ENCODE peak calls at places on chromosomes 16 and 17, in five cellular contexts. X is AG04449, J is pancreas, Z is WERI-Rb-1, A is foreskin fibroblast. O is an unnamed sample.

GRCh38 chr16:83968483-83968865 is 430 bp downstream of the NECAB2 start:
- DNase-seq in X (no peak), J (no peak), Z (no peak), A (peak), O (no peak)

GRCh38 chr17:3655766-3656165 is 12.6 kb downstream of the TAX1BP3 start:
- DNase-seq in X (no peak), J (no peak), Z (no peak), A (no peak), O (no peak)

GRCh38 chr17:9444687-9445086 is 130.9 kb downstream of the STX8 start:
- DNase-seq in X (no peak), J (no peak), Z (no peak), A (no peak), O (no peak)

GRCh38 chr16:26993988-26994387 is 72.7 kb upstream of the C16orf82 start:
- DNase-seq in X (no peak), J (no peak), Z (no peak), A (peak), O (no peak)

GRCh38 chr17:50909765-50910661 is 43.9 kb upstream of the TOB1 start:
- DNase-seq in X (no peak), J (peak), Z (no peak), A (no peak), O (no peak)

GRCh38 chr17:15291674-15292361 is 26.7 kb upstream of the PMP22 start:
- DNase-seq in X (no peak), J (no peak), Z (no peak), A (no peak), O (no peak)

GRCh38 chr16:88922114-88922825 is 54.7 kb downstream of the CBFA2T3 start:
- DNase-seq in X (no peak), J (peak), Z (no peak), A (peak), O (no peak)

GRCh38 chr17:82022310-82022980 is at the start of gene CENPX:
- DNase-seq in X (no peak), J (no peak), Z (no peak), A (no peak), O (no peak)

GRCh38 chr16:82293671-82294070 is 123.6 kb upstream of the MPHOSPH6 start:
- DNase-seq in X (no peak), J (no peak), Z (no peak), A (no peak), O (no peak)

GRCh38 chr16:85751665-85752501 is 987 bp upstream of the C16orf74 start:
- DNase-seq in X (no peak), J (peak), Z (no peak), A (peak), O (no peak)

GRCh38 chr16:11682655-11683096 is 14.4 kb downstream of the SNN start:
- DNase-seq in X (peak), J (no peak), Z (no peak), A (peak), O (no peak)

GRCh38 chr17:27236710-27237315 is 57.1 kb upstream of the WSB1 start:
- DNase-seq in X (peak), J (peak), Z (peak), A (peak), O (no peak)

GRCh38 chr16:21263640-21264211 is 14.4 kb downstream of the CRYM start:
- DNase-seq in X (no peak), J (no peak), Z (peak), A (peak), O (peak)

GRCh38 chr17:73800893-73801292 is 156.6 kb upstream of the SDK2 start:
- DNase-seq in X (no peak), J (no peak), Z (no peak), A (no peak), O (no peak)

GRCh38 chr16:87006021-87006420 is 311.2 kb downstream of the C16orf95 start:
- DNase-seq in X (no peak), J (no peak), Z (no peak), A (no peak), O (no peak)

GRCh38 chr17:41907633-41908539 is 10.9 kb downstream of the ACLY start:
- DNase-seq in X (no peak), J (no peak), Z (peak), A (peak), O (no peak)

GRCh38 chr16:65318138-65318537 is 196.3 kb upstream of the CDH11 start:
- DNase-seq in X (no peak), J (no peak), Z (peak), A (peak), O (no peak)

GRCh38 chr16:31214705-31215286 is 877 bp downstream of the TRIM72 start:
- DNase-seq in X (no peak), J (no peak), Z (no peak), A (no peak), O (no peak)

GRCh38 chr16:85028638-85029412 is 1.2 kb downstream of the KIAA0513 start:
- DNase-seq in X (no peak), J (peak), Z (no peak), A (peak), O (no peak)

GRCh38 chr17:73191443-73192218 is 1.2 kb upstream of the COG1 start:
- DNase-seq in X (no peak), J (peak), Z (peak), A (peak), O (peak)

GRCh38 chr17:81515530-81516041 is 3.0 kb upstream of the ACTG1 start:
- DNase-seq in X (no peak), J (peak), Z (peak), A (no peak), O (no peak)

GRCh38 chr16:77805403-77805802 is 17.0 kb downstream of the VAT1L start:
- DNase-seq in X (no peak), J (no peak), Z (no peak), A (no peak), O (peak)

GRCh38 chr17:54117452-54117851 is 294.7 kb downstream of the KIF2B start:
- DNase-seq in X (no peak), J (no peak), Z (no peak), A (no peak), O (no peak)

GRCh38 chr16:50743575-50744225 is 1.8 kb downstream of the CYLD start:
- DNase-seq in X (no peak), J (no peak), Z (no peak), A (peak), O (no peak)

GRCh38 chr16:75351183-75351582 is 82.1 kb downstream of the CFDP1 start:
- DNase-seq in X (peak), J (no peak), Z (no peak), A (peak), O (no peak)

GRCh38 chr16:22284637-22285515 is 12.3 kb upstream of the POLR3E start:
- DNase-seq in X (no peak), J (no peak), Z (no peak), A (peak), O (no peak)

GRCh38 chr17:16980813-16981731 is 9.2 kb upstream of the TNFRSF13B start:
- DNase-seq in X (no peak), J (no peak), Z (no peak), A (no peak), O (no peak)

GRCh38 chr17:28528329-28529011 is 22.3 kb downstream of the FOXN1 start:
- DNase-seq in X (no peak), J (no peak), Z (no peak), A (peak), O (no peak)

GRCh38 chr16:81610144-81610842 is 165.7 kb downstream of the CMIP start:
- DNase-seq in X (no peak), J (no peak), Z (no peak), A (peak), O (no peak)

GRCh38 chr16:84358601-84359295 is 9.6 kb upstream of the ATP2C2 start:
- DNase-seq in X (no peak), J (no peak), Z (no peak), A (no peak), O (no peak)

GRCh38 chr17:51833620-51834019 is 324.9 kb downstream of the CA10 start:
- DNase-seq in X (no peak), J (no peak), Z (no peak), A (no peak), O (no peak)

GRCh38 chr17:17606416-17607000 is 15.0 kb upstream of the PEMT start:
- DNase-seq in X (no peak), J (no peak), Z (no peak), A (peak), O (no peak)

GRCh38 chr16:85327731-85328664 is 215.7 kb upstream of the CIBAR2 start:
- DNase-seq in X (no peak), J (no peak), Z (peak), A (peak), O (no peak)

GRCh38 chr17:73641779-73642580 is 2.3 kb downstream of the SDK2 start:
- DNase-seq in X (no peak), J (no peak), Z (peak), A (no peak), O (no peak)

GRCh38 chr17:74006366-74006765 is 197.1 kb upstream of the RPL38 start:
- DNase-seq in X (no peak), J (no peak), Z (no peak), A (no peak), O (no peak)

GRCh38 chr17:48564200-48565023 is 13.7 kb downstream of the HOXB4 start:
- DNase-seq in X (no peak), J (no peak), Z (no peak), A (peak), O (no peak)

GRCh38 chr17:20206068-20206467 is 196.9 kb downstream of the SPECC1 start:
- DNase-seq in X (no peak), J (no peak), Z (no peak), A (no peak), O (no peak)

GRCh38 chr17:1629647-1630310 is 1.1 kb upstream of the SLC43A2 start:
- DNase-seq in X (no peak), J (peak), Z (peak), A (peak), O (no peak)

DNA sequence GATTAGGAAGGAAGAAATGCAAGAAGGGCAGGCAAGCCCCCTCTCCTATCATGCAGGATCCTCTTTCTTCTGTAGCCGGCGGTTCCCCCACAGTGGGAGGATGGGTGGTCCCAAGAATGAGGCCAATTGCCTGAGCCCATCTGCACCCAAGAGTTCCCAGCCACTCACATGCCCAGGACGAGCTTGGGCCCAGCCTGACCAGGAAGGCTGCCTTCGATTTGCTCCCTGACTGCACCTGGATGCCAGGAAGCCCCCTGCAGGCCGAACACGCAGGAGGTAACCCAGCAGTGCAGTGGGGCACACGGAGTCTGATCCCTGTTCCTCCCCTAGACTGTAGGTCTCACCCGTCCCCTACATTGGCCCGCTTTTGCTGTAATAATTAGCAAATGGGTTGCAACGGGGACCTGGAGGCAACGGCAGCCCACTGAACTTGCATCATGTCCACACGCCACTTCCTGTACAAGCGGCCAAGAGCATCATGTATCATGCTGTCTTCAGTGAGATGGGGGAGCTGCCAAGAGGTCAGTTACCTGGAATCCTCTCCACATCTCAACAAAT is 67.5 kb downstream of the AMFR start:
- DNase-seq in X (no peak), J (no peak), Z (no peak), A (no peak), O (no peak)
- TF ChIP-seq CTCF in X (no peak), J (no peak), Z (peak), A (no peak), O (no peak)

DNA sequence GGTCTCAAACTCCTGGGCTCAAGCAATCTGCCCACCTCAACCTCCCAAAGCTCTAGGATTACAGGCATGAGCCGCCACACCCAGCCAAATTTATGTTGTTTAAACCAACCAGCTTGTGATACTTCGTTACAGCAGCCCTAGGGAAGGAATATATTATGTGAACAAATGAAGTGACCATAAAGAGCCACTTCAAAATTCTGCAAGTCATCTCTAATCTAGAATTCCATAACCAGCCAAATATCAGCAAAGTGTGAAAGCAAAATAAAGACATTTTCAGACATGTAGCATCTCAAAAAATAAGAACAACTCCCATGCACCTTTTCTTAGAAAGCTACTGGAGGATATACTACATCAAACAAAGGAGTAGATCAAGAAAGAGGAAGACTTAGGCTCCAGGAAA is 36.0 kb downstream of the AIPL1 start:
- DNase-seq in X (no peak), J (no peak), Z (no peak), A (no peak), O (no peak)
- H3K4me3 ChIP-seq in X (no peak), J (no peak), Z (no peak), A (no peak), O (no peak)

GRCh38 chr17:58270476-58271290 is 10.1 kb downstream of the MPO start:
- DNase-seq in X (no peak), J (no peak), Z (no peak), A (no peak), O (no peak)
- TF ChIP-seq CTCF in X (no peak), J (no peak), Z (peak), A (no peak), O (no peak)

DNA sequence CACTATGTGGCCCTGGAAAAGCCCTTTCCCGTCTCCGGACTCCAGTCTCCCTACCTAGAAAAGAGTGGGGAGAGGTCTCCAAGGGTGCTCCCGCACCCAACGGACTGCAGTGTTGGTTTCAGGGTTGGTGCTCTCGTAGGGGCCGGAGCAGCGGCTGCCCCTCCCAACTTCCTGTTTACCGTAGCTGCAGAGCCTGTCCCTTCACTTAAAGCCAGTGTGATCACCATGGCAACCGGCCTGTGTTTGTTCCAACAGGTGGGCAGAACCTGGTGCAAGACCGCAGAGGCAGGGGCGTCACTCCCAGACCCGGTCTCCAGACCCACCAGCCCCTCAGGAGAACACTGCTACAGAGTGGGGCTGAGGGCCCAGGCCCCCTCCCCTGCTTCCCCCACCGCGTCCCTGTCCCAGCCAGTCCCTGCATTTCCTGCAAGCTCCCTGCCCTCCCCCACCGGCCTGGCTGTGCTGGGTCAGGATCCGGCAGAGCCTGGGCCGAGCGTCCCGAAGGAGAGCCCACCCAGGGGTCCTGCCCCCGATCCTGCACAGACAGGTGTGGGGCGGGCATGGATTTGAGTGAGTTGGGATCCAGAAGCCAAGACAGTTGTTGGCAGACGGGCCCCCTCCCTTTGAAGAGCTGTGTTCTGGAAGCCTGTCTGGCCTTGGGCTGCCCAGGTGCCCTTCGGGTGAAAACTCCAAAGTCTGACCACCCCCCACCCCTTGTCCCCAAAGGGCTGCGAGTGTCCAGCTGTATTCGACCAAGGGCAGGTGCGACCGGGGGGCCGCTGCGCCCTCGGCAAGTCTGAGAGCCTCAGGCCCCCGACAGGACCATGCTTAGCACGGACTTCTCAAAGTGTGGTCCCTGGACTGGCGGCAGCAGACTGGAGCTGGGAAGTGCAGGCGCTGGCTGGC is 1.5 kb upstream of the BAIAP3 start:
- DNase-seq in X (no peak), J (peak), Z (peak), A (peak), O (peak)
- H3K4me3 ChIP-seq in X (no peak), J (no peak), Z (no peak), A (no peak), O (peak)

DNA sequence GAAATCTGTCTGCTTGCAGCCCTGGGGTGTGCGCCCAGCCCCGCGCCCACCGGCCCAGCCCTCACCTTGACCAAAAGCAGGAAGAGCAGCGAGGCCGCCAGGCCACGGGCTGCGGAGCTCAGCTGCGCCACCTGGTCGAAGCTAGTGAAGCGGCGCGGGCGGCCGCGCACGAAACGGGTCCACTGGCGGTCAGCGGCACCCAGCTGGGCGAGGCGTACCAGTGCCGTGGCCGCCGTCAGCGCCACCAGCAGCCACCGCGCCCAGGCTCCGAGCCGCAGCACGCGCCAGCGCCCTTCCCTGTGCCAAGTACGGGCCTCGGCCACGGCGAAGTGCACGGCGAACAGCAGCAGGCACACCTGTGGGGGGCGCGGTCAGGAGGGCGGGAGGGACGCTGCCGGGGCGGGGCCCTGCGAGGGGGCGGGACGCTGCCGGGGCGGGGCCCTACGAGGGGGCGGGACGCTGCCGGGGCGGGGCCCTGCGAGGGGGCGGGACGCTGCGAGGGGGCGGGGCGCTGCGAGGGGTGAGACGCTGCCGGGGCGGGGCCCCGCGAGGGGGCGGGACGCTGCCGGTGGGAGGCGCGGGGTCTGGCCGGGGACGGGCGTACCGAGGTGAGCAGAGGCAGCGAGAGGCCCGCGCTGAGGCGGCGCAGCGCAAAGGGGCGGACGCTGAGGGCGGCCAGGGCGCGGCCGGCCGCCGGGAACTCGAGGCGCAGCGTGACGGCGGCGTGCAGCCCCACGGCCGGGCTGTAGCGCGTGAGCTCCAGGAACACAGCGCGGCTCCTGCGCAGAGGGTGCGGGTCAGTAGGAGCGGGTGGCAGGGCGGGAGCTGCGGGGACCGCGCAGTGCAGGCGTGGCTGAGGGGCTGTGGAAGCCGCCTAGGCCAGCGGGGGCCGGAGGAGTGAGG is 43.3 kb downstream of the TSC2 start:
- DNase-seq in X (no peak), J (peak), Z (no peak), A (peak), O (no peak)
- TF ChIP-seq CTCF in X (no peak), J (no peak), Z (no peak), A (no peak), O (no peak)

DNA sequence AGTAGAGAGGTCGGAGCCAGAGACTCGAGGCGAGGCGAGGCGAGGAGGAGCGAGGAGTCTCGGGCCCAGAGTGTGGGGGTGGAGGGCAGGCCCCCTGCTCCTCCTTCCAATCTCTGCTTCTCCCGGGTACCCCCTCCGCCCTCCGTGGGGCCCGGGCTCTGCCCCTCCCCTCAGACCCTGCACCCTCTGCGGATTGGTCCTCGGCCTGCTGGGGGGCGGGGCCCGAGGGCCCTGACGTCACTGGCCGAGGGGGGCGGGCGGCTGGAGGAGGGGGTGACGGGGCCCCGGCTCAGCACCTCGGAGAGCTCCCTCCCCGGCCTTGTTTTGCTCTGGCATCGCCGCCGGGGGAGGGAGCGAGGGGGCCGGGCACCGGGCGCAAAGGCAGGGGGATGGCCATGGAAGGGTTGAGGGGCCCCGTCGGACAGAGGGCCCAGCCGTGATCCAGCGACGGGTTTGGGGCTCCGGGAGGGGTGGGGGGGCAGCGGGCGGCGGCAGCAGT is at the start of gene RUNDC3A:
- DNase-seq in X (no peak), J (peak), Z (peak), A (peak), O (no peak)
- H3K4me3 ChIP-seq in X (peak), J (peak), Z (peak), A (peak), O (no peak)

DNA sequence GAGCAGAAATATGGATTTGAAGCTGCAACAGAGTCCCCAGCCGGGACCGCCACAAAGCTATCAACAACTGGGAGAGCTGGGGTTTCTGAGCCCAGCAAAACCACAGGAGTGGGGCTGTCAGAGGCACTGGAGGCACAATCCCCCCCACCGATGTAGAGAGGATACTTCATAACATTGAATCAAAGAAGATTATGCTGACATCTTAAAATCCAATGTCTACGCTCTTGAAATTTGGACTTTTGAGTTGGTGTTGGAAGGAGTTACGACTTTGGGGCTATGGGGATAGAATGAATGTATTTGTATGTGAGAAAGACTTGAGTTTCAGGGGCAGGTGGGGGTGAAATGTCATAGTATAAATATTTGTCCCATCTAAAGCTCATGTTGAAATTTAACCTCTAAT is 1121.6 kb upstream of the CDH8 start:
- DNase-seq in X (no peak), J (no peak), Z (no peak), A (no peak), O (no peak)
- TF ChIP-seq CTCF in X (no peak), J (no peak), Z (no peak), A (no peak), O (no peak)

GRCh38 chr17:13601776-13602551 is at the start of gene HS3ST3A1:
- DNase-seq in X (no peak), J (no peak), Z (peak), A (peak), O (no peak)
- H3K4me3 ChIP-seq in X (peak), J (peak), Z (peak), A (peak), O (peak)

O was measured in LNCaP clone FGC.